ENCODE peak calls at places on chromosomes 16 and 17, in nine cellular contexts. J, E, F, A, T, M, U, S and Y are unnamed samples.

GRCh38 chr16:52912565-52913173 is 140.0 kb downstream of the CHD9NB start:
- DNase-seq in T (peak), U (no peak), A (no peak), M (peak), F (peak), E (peak), S (peak), J (peak), Y (peak)

GRCh38 chr17:73234746-73235145 is 26.9 kb downstream of the CPSF4L start:
- DNase-seq in U (no peak), E (no peak), T (no peak), F (no peak), J (no peak), S (peak), M (no peak), A (no peak), Y (peak)

GRCh38 chr16:50640391-50640790 is 40.7 kb downstream of the SNX20 start:
- DNase-seq in J (no peak), E (no peak), S (no peak), F (no peak), T (no peak), U (no peak), A (no peak), M (peak), Y (no peak)

GRCh38 chr16:19223235-19223847 is 55.3 kb downstream of the SYT17 start:
- DNase-seq in E (no peak), T (peak), A (peak), F (no peak), S (peak), M (peak), U (peak), J (no peak), Y (peak)

GRCh38 chr17:58333396-58334207 is 5.0 kb upstream of the TSPOAP1 start:
- DNase-seq in A (no peak), U (no peak), T (no peak), J (no peak), E (no peak), M (no peak), F (no peak), S (no peak), Y (no peak)

GRCh38 chr17:57935833-57936807 is 19.1 kb downstream of the CUEDC1 start:
- DNase-seq in F (no peak), A (no peak), U (no peak), S (peak), T (no peak), E (no peak), M (no peak), J (no peak), Y (no peak)

GRCh38 chr17:78836420-78837021 is 4.1 kb downstream of the USP36 start:
- DNase-seq in S (no peak), E (no peak), F (no peak), T (no peak), J (no peak), U (no peak), A (no peak), M (no peak), Y (no peak)

GRCh38 chr16:24085665-24086064 is 170.5 kb upstream of the CACNG3 start:
- DNase-seq in E (no peak), S (no peak), A (no peak), U (no peak), T (no peak), F (no peak), M (no peak), J (no peak), Y (no peak)

GRCh38 chr16:11796227-11797165 is 562 bp downstream of the ZC3H7A start:
- DNase-seq in A (peak), S (peak), J (no peak), E (no peak), U (no peak), T (peak), M (peak), F (peak), Y (peak)

GRCh38 chr17:285751-286422 is 66.7 kb downstream of the RPH3AL start:
- DNase-seq in S (no peak), E (no peak), J (no peak), A (no peak), F (no peak), U (no peak), M (no peak), T (no peak), Y (no peak)

GRCh38 chr16:1729445-1729844 is 23.4 kb downstream of the MAPK8IP3 start:
- DNase-seq in M (no peak), S (no peak), F (no peak), E (no peak), J (no peak), U (no peak), A (no peak), T (no peak), Y (no peak)

GRCh38 chr16:12063004-12063395 is 86.5 kb downstream of the SNX29 start:
- DNase-seq in E (no peak), A (no peak), M (no peak), F (no peak), T (no peak), U (no peak), J (no peak), S (no peak), Y (no peak)

GRCh38 chr17:46136820-46137219 is 56.4 kb downstream of the KANSL1 start:
- DNase-seq in F (no peak), A (no peak), J (no peak), E (no peak), U (no peak), M (no peak), S (no peak), T (no peak), Y (no peak)

GRCh38 chr17:30002088-30002487 is 60.7 kb downstream of the EFCAB5 start:
- DNase-seq in T (no peak), E (no peak), M (no peak), A (no peak), S (no peak), J (no peak), U (no peak), F (no peak), Y (no peak)

GRCh38 chr16:50395763-50396710 is 27.2 kb upstream of the BRD7 start:
- DNase-seq in E (no peak), J (no peak), M (no peak), A (no peak), U (no peak), S (no peak), T (no peak), F (no peak), Y (no peak)

GRCh38 chr17:52648995-52649394 is 490.5 kb upstream of the CA10 start:
- DNase-seq in J (no peak), U (no peak), F (no peak), M (no peak), A (no peak), T (no peak), E (peak), S (peak), Y (peak)

GRCh38 chr17:82648761-82649474 is 674 bp upstream of the WDR45B start:
- DNase-seq in F (peak), U (peak), T (no peak), A (peak), J (peak), S (peak), M (no peak), E (no peak), Y (peak)

GRCh38 chr16:4746215-4746614 is 11.9 kb downstream of the DNAAF8 start:
- DNase-seq in T (no peak), S (no peak), F (no peak), J (no peak), A (no peak), U (no peak), E (no peak), M (no peak), Y (no peak)

GRCh38 chr17:61234102-61234750 is 165.4 kb upstream of the TBX2 start:
- DNase-seq in F (no peak), J (no peak), S (no peak), A (no peak), M (no peak), E (no peak), T (no peak), U (no peak), Y (no peak)

GRCh38 chr16:17414421-17414820 is 56.3 kb downstream of the XYLT1 start:
- DNase-seq in T (no peak), M (no peak), A (no peak), S (peak), U (no peak), E (no peak), F (no peak), J (no peak), Y (no peak)

GRCh38 chr16:25264599-25264998 is 7.0 kb upstream of the ZKSCAN2 start:
- DNase-seq in A (no peak), U (no peak), J (no peak), T (peak), E (no peak), S (no peak), F (no peak), M (no peak), Y (no peak)

GRCh38 chr16:48583075-48584065 is 26.6 kb downstream of the N4BP1 start:
- DNase-seq in E (no peak), U (no peak), A (no peak), M (no peak), T (no peak), J (no peak), F (no peak), S (no peak), Y (no peak)

GRCh38 chr17:55266051-55266957 is 1.5 kb downstream of the HLF start:
- DNase-seq in S (no peak), F (no peak), U (no peak), E (no peak), J (no peak), T (no peak), M (no peak), A (no peak), Y (no peak)

GRCh38 chr17:50511058-50511457 is 2.8 kb downstream of the MYCBPAP start:
- DNase-seq in F (no peak), U (no peak), A (no peak), T (no peak), M (no peak), S (no peak), J (no peak), E (no peak), Y (no peak)

GRCh38 chr17:18203308-18203707 is 19.7 kb downstream of the ALKBH5 start:
- DNase-seq in S (no peak), A (no peak), E (no peak), M (no peak), U (no peak), T (no peak), F (no peak), J (no peak), Y (no peak)

GRCh38 chr17:66841744-66842143 is 6.8 kb downstream of the CACNG5 start:
- DNase-seq in E (no peak), M (no peak), A (no peak), F (no peak), U (no peak), J (no peak), S (no peak), T (no peak), Y (no peak)

GRCh38 chr17:5587431-5588032 is 3.2 kb upstream of the NLRP1 start:
- DNase-seq in S (peak), A (no peak), F (peak), T (peak), U (no peak), E (no peak), M (peak), J (peak), Y (no peak)

GRCh38 chr16:67822511-67822910 is 15.8 kb downstream of the TSNAXIP1 start:
- DNase-seq in J (no peak), S (no peak), M (no peak), F (no peak), E (no peak), A (no peak), U (no peak), T (no peak), Y (no peak)

GRCh38 chr17:7686221-7687071 is 844 bp downstream of the TP53 start:
- DNase-seq in U (peak), M (peak), A (peak), E (peak), F (peak), J (peak), S (peak), T (peak), Y (peak)